ENCODE peak calls at places on chromosomes 7 and 10, in five cellular contexts. Y, W, Q, C and D are unnamed samples.

GRCh38 chr10:85995791-85996190 is 370.8 kb downstream of the GRID1 start:
- DNase-seq in Y (no peak), W (no peak), Q (no peak), C (no peak), D (no peak)

GRCh38 chr7:51261117-51261835 is 55.3 kb downstream of the COBL start:
- DNase-seq in Y (peak; percentile 40), W (no peak), Q (no peak), C (no peak), D (no peak)

GRCh38 chr10:93456480-93456879 is 25.7 kb downstream of the MYOF start:
- DNase-seq in Y (no peak), W (no peak), Q (no peak), C (no peak), D (no peak)

GRCh38 chr7:74388880-74389415 is 64.8 kb upstream of the GTF2IRD1 start:
- DNase-seq in Y (no peak), W (no peak), Q (no peak), C (no peak), D (no peak)

GRCh38 chr7:44563171-44563679 is 10.5 kb downstream of the DDX56 start:
- DNase-seq in Y (no peak), W (no peak), Q (no peak), C (no peak), D (no peak)

GRCh38 chr7:6197801-6198551 is 74.4 kb downstream of the CYTH3 start:
- DNase-seq in Y (no peak), W (no peak), Q (no peak), C (no peak), D (no peak)

GRCh38 chr10:124265776-124266467 is 152.8 kb downstream of the OAT start:
- DNase-seq in Y (no peak), W (no peak), Q (no peak), C (no peak), D (no peak)

GRCh38 chr10:47309403-47310089 is 9.5 kb downstream of the GDF10 start:
- DNase-seq in Y (no peak), W (no peak), Q (no peak), C (no peak), D (no peak)

GRCh38 chr7:82156168-82156567 is 287.4 kb downstream of the CACNA2D1 start:
- DNase-seq in Y (no peak), W (no peak), Q (no peak), C (no peak), D (no peak)

GRCh38 chr7:77391230-77391629 is 24.9 kb downstream of the GSAP start:
- DNase-seq in Y (no peak), W (no peak), Q (no peak), C (no peak), D (no peak)

GRCh38 chr7:90119178-90119971 is 34.9 kb upstream of the STEAP1 start:
- DNase-seq in Y (peak; percentile 26), W (peak; percentile 27), Q (no peak), C (peak; percentile 5), D (no peak)

GRCh38 chr7:98034044-98035035 is 44.3 kb upstream of the OCM2 start:
- DNase-seq in Y (no peak), W (no peak), Q (no peak), C (no peak), D (no peak)

GRCh38 chr7:151289891-151290290 is 41.4 kb upstream of the SMARCD3 start:
- DNase-seq in Y (no peak), W (no peak), Q (no peak), C (no peak), D (no peak)

DNA sequence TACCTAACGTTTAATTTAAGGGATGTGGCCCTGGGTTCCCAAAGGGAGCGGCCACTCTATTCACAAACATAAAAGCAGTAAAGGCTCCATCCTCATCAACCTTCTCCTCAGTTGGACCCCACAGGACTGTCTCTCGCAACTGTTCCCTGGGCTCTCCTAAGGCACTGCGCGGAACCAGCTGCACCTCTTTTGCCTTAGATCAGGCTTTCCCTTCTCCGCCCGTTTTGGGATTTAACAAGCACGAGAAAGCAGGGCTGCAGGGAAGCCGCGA is 664 bp upstream of the GTPBP4 start:
- DNase-seq in Y (no peak), W (no peak), Q (no peak), C (no peak), D (no peak)
- H3K4me1 ChIP-seq in Y (peaks cover 15% of the 10 kb centered on the region), W (peaks cover 13% of the 10 kb centered on the region), Q (peaks cover 18% of the 10 kb centered on the region), C (peaks cover 27% of the 10 kb centered on the region), D (peaks cover 8% of the 10 kb centered on the region)

DNA sequence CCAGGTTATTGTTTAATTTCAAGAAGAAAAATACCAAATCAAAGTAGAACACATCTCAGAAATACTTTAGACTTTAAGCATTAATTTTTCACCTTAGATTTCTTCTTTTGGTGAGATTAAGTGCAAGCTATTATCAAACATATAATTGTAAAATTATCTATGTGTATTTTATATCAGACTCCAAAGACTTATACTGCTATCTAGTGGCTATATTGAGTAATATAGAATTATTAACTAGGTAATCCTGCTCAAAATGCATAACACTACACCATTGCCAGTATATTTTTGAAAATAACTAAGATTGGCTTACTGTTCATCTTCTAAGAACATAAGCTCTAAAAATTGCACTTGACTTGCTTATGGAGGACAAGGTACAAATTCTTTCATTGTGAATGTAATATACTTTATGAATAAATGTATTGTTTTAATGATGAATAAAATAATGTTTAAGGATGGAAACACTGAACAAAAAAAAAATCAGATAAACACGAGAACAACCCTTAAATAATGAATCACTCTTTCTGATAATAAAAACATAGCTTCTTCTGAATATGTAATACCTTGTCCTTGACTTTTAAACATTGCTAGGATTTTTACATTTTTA is 86.7 kb upstream of the GNAI1 start:
- DNase-seq in Y (no peak), W (no peak), Q (no peak), C (no peak), D (no peak)
- TF ChIP-seq CTCF in Y (no peak), W (no peak), Q (no peak), C (no peak), D (no peak)

GRCh38 chr10:91201213-91201996 is 19.1 kb upstream of the PCGF5 start:
- DNase-seq in Y (no peak), W (no peak), Q (no peak), C (no peak), D (no peak)

GRCh38 chr10:91197044-91197651 is 23.3 kb upstream of the PCGF5 start:
- DNase-seq in Y (no peak), W (no peak), Q (no peak), C (no peak), D (peak; percentile 74)

GRCh38 chr10:91198781-91199180 is 21.7 kb upstream of the PCGF5 start:
- DNase-seq in Y (no peak), W (no peak), Q (no peak), C (no peak), D (no peak)

GRCh38 chr10:91196268-91197043 is 24.0 kb upstream of the PCGF5 start:
- DNase-seq in Y (no peak), W (no peak), Q (no peak), C (no peak), D (no peak)

DNA sequence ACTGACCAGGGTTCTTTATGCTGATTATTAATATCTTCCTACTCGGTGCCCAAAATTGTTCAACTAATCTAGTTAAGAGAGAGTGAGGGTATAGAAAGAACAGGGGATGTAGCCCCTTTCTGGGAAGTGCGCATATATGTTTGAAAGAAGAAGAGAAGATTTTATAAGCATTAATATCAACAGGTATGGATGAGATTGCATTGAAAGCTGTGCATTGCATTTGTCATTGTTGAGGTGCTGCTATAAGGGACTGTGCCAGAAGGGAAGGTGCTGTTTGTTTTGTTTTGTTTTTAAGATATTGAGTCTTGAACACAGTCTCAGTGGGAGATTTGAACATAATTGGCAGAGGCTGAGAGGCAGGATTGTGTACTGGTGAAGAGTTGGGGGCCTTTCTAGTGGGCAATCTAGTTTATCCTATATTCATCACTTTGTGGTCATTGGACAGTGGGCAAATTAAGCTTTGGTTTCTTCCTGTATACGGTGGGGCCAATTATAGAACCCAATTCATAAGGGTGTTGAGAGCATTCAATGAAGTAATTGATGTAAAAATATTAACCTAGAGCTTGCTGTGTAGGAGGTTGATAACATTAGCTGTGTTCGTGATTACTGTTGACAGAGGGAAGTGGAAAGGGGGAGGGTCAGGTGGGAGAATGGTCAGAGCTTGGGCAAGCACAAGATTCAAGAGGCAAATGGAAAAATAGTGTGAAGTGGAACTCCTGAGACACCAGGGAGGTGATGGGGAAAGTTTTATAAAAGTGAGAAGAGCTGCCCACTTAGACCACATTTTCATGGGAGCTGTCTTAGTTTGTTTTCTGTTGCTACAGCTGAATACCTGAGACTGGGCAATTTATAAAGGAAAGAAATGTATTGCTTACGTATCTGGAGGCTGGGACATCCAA is 19.9 kb upstream of the PCGF5 start:
- DNase-seq in Y (no peak), W (no peak), Q (no peak), C (no peak), D (no peak)
- H3K4me1 ChIP-seq in Y (peaks cover 21% of the 10 kb centered on the region), W (no peaks in the 10 kb centered on the region), Q (peaks cover 39% of the 10 kb centered on the region), C (peaks cover 66% of the 10 kb centered on the region), D (peaks cover 16% of the 10 kb centered on the region)

GRCh38 chr7:119945822-119946221 is 327.2 kb upstream of the KCND2 start:
- DNase-seq in Y (no peak), W (no peak), Q (no peak), C (no peak), D (no peak)

GRCh38 chr7:119944601-119944972 is 328.4 kb upstream of the KCND2 start:
- DNase-seq in Y (no peak), W (no peak), Q (no peak), C (no peak), D (no peak)

GRCh38 chr7:119949053-119949452 is 323.9 kb upstream of the KCND2 start:
- DNase-seq in Y (no peak), W (no peak), Q (no peak), C (no peak), D (no peak)

DNA sequence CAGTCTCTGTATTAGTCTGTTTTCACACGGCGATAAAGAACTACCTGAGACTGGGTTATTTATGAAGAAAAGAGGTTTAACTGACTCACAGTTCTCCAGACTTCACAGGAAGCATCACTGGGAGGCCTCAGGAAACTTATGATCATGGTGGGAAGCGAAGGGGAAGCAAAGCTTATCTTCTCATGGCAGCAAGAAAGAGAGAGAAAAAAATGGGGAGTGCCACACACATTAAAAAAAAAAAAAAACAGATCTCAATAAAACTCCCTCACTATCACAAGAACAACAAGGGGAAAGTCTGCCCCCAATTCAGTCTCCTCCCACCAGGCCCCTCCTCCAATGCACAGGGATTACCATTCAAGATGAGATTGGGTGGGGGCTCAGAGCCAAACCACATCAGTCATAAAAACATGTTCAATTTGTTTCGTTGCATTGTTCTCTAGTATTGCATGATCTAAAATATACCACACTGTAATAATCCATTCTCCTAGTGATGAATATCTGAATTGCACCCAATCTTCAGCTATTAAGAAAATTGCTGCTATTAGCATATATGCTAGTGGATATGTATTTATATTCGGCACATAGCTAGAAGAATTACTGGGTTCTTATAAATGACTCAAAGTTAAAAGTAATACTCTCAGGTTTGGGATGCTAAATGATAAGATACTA is 328.9 kb upstream of the KCND2 start:
- DNase-seq in Y (no peak), W (no peak), Q (no peak), C (no peak), D (no peak)
- TF ChIP-seq CTCF in Y (no peak), W (no peak), Q (no peak), C (no peak), D (no peak)

DNA sequence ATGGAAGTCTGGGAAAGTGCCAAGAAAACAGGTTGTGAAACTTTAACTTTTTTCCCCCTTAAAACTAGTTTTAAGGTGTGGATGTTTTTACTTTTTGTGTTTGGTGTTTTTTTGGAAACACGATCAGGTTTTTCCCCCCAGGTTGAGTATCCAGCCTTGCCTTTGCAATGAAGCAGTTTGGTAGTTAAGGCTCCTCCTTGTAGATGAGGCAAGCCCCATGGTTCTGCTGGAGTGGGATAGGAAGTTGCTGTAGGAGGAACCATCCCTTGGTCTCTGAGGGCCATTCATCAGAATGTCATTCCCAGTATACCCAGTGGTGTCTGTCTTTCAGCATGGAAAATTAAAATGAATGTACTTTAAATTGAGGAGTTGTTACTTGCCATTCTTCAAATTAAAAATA is 2.7 kb downstream of the CUL1 start:
- DNase-seq in Y (no peak), W (no peak), Q (no peak), C (no peak), D (no peak)
- H3K4me1 ChIP-seq in Y (peaks cover 32% of the 10 kb centered on the region), W (peaks cover 4% of the 10 kb centered on the region), Q (peaks cover 41% of the 10 kb centered on the region), C (peaks cover 62% of the 10 kb centered on the region), D (peaks cover 49% of the 10 kb centered on the region)

GRCh38 chr7:15524077-15524476 is 37.7 kb downstream of the AGMO start:
- DNase-seq in Y (no peak), W (no peak), Q (no peak), C (no peak), D (no peak)
- TF ChIP-seq CTCF in Y (no peak), W (no peak), Q (no peak), C (no peak), D (no peak)